ENCODE peak calls at places on chromosomes 12 and 14, in nine cellular contexts. F is aorta, X is suprapubic skin, R is HCT116, B is uterus, T is bronchial epithelial cell, W is gastrocnemius medialis, U is dorsolateral prefrontal cortex, Y is endodermal cell. I is an unnamed sample. For H3K27me3, the result is how much of the 10 kb centered on the place peaks cover.

GRCh38 chr12:23028158-23028802 is 403.3 kb downstream of the ETNK1 start:
- DNase-seq in F (no peak), X (no peak), R (no peak), B (no peak), T (peak), W (no peak), U (no peak), Y (peak), I (no peak)

GRCh38 chr14:31827325-31827724 is 249.8 kb upstream of the ARHGAP5 start:
- DNase-seq in F (no peak), X (no peak), R (no peak), B (no peak), T (no peak), W (no peak), U (no peak), Y (no peak), I (no peak)

GRCh38 chr12:3333583-3333982 is 157.4 kb upstream of the PRMT8 start:
- DNase-seq in F (peak), X (no peak), R (peak), B (no peak), T (no peak), W (no peak), U (no peak), Y (peak), I (no peak)

GRCh38 chr14:93115069-93115919 is 431 bp downstream of the ITPK1 start:
- DNase-seq in F (peak), X (peak), R (peak), B (peak), T (peak), W (peak), U (peak), Y (peak), I (no peak)

GRCh38 chr14:31180299-31181051 is 27.1 kb downstream of the HECTD1 start:
- DNase-seq in F (no peak), X (no peak), R (no peak), B (no peak), T (peak), W (no peak), U (no peak), Y (no peak), I (no peak)

GRCh38 chr12:122093098-122093883 is 14.7 kb downstream of the MLXIP start:
- DNase-seq in F (no peak), X (no peak), R (no peak), B (no peak), T (no peak), W (no peak), U (no peak), Y (no peak), I (no peak)

GRCh38 chr14:36512585-36513003 is 7.4 kb downstream of the NKX2-1 start:
- DNase-seq in F (no peak), X (no peak), R (no peak), B (no peak), T (no peak), W (no peak), U (no peak), Y (no peak), I (no peak)

GRCh38 chr12:123065666-123066457 is 85.0 kb downstream of the PITPNM2 start:
- DNase-seq in F (no peak), X (no peak), R (no peak), B (no peak), T (no peak), W (no peak), U (no peak), Y (no peak), I (no peak)

GRCh38 chr12:97292588-97292987 is 170.0 kb upstream of the RMST start:
- DNase-seq in F (no peak), X (no peak), R (no peak), B (no peak), T (no peak), W (no peak), U (no peak), Y (no peak), I (no peak)

GRCh38 chr12:59030415-59030814 is 110.1 kb upstream of the LRIG3 start:
- DNase-seq in F (no peak), X (no peak), R (no peak), B (no peak), T (no peak), W (no peak), U (no peak), Y (no peak), I (no peak)

GRCh38 chr12:21613931-21614330 is 9.3 kb upstream of the GYS2 start:
- DNase-seq in F (no peak), X (no peak), R (no peak), B (no peak), T (peak), W (no peak), U (no peak), Y (no peak), I (no peak)

GRCh38 chr12:93580682-93581081 is 8.2 kb downstream of the SOCS2 start:
- DNase-seq in F (no peak), X (no peak), R (no peak), B (no peak), T (no peak), W (no peak), U (no peak), Y (no peak), I (no peak)
- H3K27me3 ChIP-seq in F (under half), X (under half), R (under half), B (under half), T (under half), W (under half), U (under half), Y (under half), I (under half)

GRCh38 chr12:95790025-95790911 is at the start of gene NTN4:
- DNase-seq in F (peak), X (peak), R (no peak), B (peak), T (no peak), W (no peak), U (no peak), Y (peak), I (no peak)
- H3K27me3 ChIP-seq in F (under half), X (under half), R (under half), B (under half), T (under half), W (under half), U (under half), Y (under half), I (under half)

GRCh38 chr12:113506867-113507266 is 35.2 kb upstream of the LHX5 start:
- DNase-seq in F (no peak), X (no peak), R (no peak), B (no peak), T (no peak), W (no peak), U (no peak), Y (no peak), I (no peak)
- H3K27me3 ChIP-seq in F (under half), X (half or more), R (under half), B (under half), T (under half), W (under half), U (under half), Y (under half), I (under half)

GRCh38 chr12:48023386-48023785 is 19.1 kb upstream of the COL2A1 start:
- DNase-seq in F (no peak), X (no peak), R (no peak), B (no peak), T (no peak), W (no peak), U (no peak), Y (peak), I (no peak)
- H3K27me3 ChIP-seq in F (under half), X (under half), R (under half), B (under half), T (under half), W (under half), U (under half), Y (half or more), I (under half)

DNA sequence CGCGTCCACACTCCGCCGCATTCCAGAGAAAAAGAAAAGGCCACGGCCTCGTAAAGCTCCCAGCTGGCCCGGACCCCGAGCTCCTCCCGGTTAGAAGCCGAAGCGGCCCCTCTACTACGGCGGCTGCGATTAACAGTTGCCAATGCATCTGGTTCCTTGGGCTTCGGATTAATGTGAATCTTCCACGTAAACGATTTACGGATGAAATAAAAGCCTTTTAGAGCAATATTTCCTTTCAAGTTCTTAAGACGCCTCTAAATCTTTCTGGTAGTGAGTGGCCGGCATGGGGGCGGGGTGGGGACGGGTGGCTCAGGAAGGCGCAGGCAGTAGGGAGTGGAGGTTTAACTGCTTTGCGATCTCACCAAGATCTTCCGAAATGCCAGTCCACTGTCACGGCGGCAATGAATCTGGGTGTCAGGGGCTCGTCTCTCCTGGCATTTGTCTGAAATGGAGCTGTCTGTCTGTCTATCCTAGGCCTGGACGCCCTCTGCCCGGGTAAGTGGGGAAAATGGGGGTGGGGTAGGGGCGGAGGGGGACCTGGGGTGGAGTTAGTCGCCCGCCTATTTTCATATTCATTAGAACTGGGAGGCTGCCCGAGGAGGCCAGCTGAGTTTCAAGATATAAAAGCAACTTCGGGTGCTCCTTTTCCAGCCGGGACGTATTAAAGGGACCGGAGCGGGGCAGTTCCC is 427 bp upstream of the ALX1 start:
- DNase-seq in F (peak), X (peak), R (no peak), B (no peak), T (no peak), W (no peak), U (no peak), Y (peak), I (no peak)
- H3K27me3 ChIP-seq in F (under half), X (half or more), R (under half), B (under half), T (under half), W (half or more), U (half or more), Y (half or more), I (under half)

GRCh38 chr12:94025730-94026129 is 122.6 kb upstream of the PLXNC1 start:
- DNase-seq in F (no peak), X (no peak), R (no peak), B (no peak), T (no peak), W (no peak), U (no peak), Y (no peak), I (no peak)
- H3K27me3 ChIP-seq in F (under half), X (under half), R (under half), B (under half), T (under half), W (under half), U (under half), Y (under half), I (under half)

GRCh38 chr14:71094722-71095121 is 187.5 kb downstream of the PCNX1 start:
- DNase-seq in F (no peak), X (no peak), R (no peak), B (no peak), T (no peak), W (no peak), U (no peak), Y (no peak), I (no peak)
- H3K27me3 ChIP-seq in F (under half), X (under half), R (under half), B (under half), T (under half), W (under half), U (under half), Y (under half), I (under half)

GRCh38 chr12:108403952-108404351 is 64.8 kb upstream of the CMKLR1 start:
- DNase-seq in F (no peak), X (no peak), R (no peak), B (no peak), T (no peak), W (no peak), U (no peak), Y (peak), I (no peak)
- H3K27me3 ChIP-seq in F (under half), X (under half), R (half or more), B (under half), T (under half), W (under half), U (under half), Y (under half), I (under half)

I was measured in vagina.